ENCODE peak calls at places on chromosomes 7 and 10, in seven cellular contexts. K is K562, D is astrocyte, U is HepG2, J is GM23248, A is MM.1S, M is HCT116. C is an unnamed sample.

GRCh38 chr7:134021861-134022260 is 105.3 kb upstream of the LRGUK start:
- DNase-seq in K (no peak), D (no peak), U (no peak), J (no peak), A (no peak), M (no peak), C (no peak)

GRCh38 chr10:124292911-124293640 is 125.6 kb downstream of the OAT start:
- DNase-seq in K (no peak), D (no peak), U (no peak), J (no peak), A (no peak), M (no peak), C (no peak)

GRCh38 chr7:100027197-100027596 is 11.8 kb downstream of the ZKSCAN1 start:
- DNase-seq in K (no peak), D (no peak), U (no peak), J (no peak), A (no peak), M (no peak), C (no peak)

GRCh38 chr7:44395067-44395466 is 69.7 kb upstream of the CAMK2B start:
- DNase-seq in K (no peak), D (no peak), U (no peak), J (no peak), A (no peak), M (no peak), C (no peak)

GRCh38 chr7:23490357-23491131 is 20.3 kb upstream of the IGF2BP3 start:
- DNase-seq in K (peak), D (peak), U (no peak), J (peak), A (no peak), M (no peak), C (no peak)

GRCh38 chr7:33743594-33743993 is 161.7 kb upstream of the BMPER start:
- DNase-seq in K (no peak), D (peak), U (no peak), J (peak), A (no peak), M (no peak), C (no peak)

GRCh38 chr10:133087679-133088523 is at the start of gene ADGRA1:
- DNase-seq in K (peak), D (no peak), U (no peak), J (peak), A (no peak), M (no peak), C (no peak)

GRCh38 chr7:24972991-24973390 is 7.0 kb downstream of the OSBPL3 start:
- DNase-seq in K (no peak), D (peak), U (no peak), J (peak), A (no peak), M (no peak), C (peak)

GRCh38 chr7:39811161-39811614 is 138.9 kb upstream of the CDK13 start:
- DNase-seq in K (no peak), D (peak), U (no peak), J (peak), A (no peak), M (no peak), C (peak)

GRCh38 chr7:44541876-44542610 is 913 bp upstream of the NPC1L1 start:
- DNase-seq in K (peak), D (no peak), U (peak), J (no peak), A (no peak), M (no peak), C (no peak)

GRCh38 chr7:43653891-43654504 is 71.1 kb downstream of the STK17A start:
- DNase-seq in K (no peak), D (peak), U (peak), J (no peak), A (no peak), M (no peak), C (no peak)

GRCh38 chr7:917255-918117 is 37.0 kb downstream of the ADAP1 start:
- DNase-seq in K (no peak), D (no peak), U (no peak), J (no peak), A (no peak), M (no peak), C (no peak)

GRCh38 chr7:31102973-31103850 is 51.1 kb downstream of the ADCYAP1R1 start:
- DNase-seq in K (no peak), D (no peak), U (no peak), J (no peak), A (no peak), M (no peak), C (no peak)

GRCh38 chr7:133735222-133735621 is 391.9 kb upstream of the LRGUK start:
- DNase-seq in K (no peak), D (peak), U (no peak), J (peak), A (no peak), M (no peak), C (no peak)

GRCh38 chr10:29736325-29737208 is 101.8 kb upstream of the SVIL start:
- DNase-seq in K (no peak), D (peak), U (no peak), J (peak), A (no peak), M (no peak), C (peak)

GRCh38 chr7:55271069-55271468 is 94.1 kb upstream of the LANCL2 start:
- DNase-seq in K (no peak), D (no peak), U (no peak), J (peak), A (no peak), M (no peak), C (peak)

GRCh38 chr7:94040254-94040653 is 36.1 kb upstream of the BET1 start:
- DNase-seq in K (no peak), D (no peak), U (no peak), J (no peak), A (no peak), M (no peak), C (no peak)

GRCh38 chr7:116405810-116406209 is 93.7 kb upstream of the CAV2 start:
- DNase-seq in K (no peak), D (no peak), U (no peak), J (no peak), A (no peak), M (no peak), C (no peak)

GRCh38 chr7:103660455-103661371 is 214.7 kb upstream of the SLC26A5 start:
- DNase-seq in K (no peak), D (peak), U (peak), J (peak), A (no peak), M (no peak), C (peak)

GRCh38 chr7:8217200-8218068 is 44.5 kb downstream of the ICA1 start:
- DNase-seq in K (peak), D (peak), U (peak), J (peak), A (peak), M (peak), C (peak)

GRCh38 chr10:33402748-33403147 is 68.3 kb upstream of the NRP1 start:
- DNase-seq in K (no peak), D (no peak), U (no peak), J (no peak), A (no peak), M (no peak), C (no peak)

DNA sequence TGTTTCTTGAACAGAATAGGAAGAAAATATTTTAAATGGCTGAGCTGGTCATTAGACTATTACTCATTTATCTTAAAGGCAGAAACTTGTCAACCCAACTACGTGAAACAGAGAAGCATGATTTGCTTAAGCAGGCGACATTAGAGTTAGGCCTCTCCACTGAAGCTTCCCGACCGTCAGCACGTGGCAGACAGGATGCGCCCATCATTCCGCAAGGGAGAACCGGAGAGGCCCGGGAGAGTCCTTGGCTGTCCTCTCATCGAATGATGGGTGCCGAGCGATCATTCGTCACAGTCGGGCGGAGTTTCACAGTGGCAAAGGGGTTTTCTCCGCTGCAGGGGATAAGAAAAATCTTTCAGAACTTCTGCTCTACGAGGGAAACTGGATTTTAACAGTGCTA is 11.8 kb downstream of the BRI3 start:
- DNase-seq in K (no peak), D (no peak), U (no peak), J (no peak), A (no peak), M (no peak), C (no peak)
- H3K4me2 ChIP-seq in K (no peak), D (no peak), U (no peak), J (no peak), A (no peak), M (no peak), C (no peak)

GRCh38 chr10:600234-600633 is 89.2 kb downstream of the DIP2C start:
- DNase-seq in K (no peak), D (no peak), U (no peak), J (peak), A (no peak), M (no peak), C (no peak)

GRCh38 chr10:596725-597345 is 92.6 kb downstream of the DIP2C start:
- DNase-seq in K (no peak), D (no peak), U (no peak), J (no peak), A (no peak), M (no peak), C (no peak)

GRCh38 chr10:599767-600166 is 89.7 kb downstream of the DIP2C start:
- DNase-seq in K (no peak), D (no peak), U (no peak), J (no peak), A (no peak), M (no peak), C (no peak)

GRCh38 chr10:597976-598375 is 91.5 kb downstream of the DIP2C start:
- DNase-seq in K (no peak), D (no peak), U (no peak), J (no peak), A (no peak), M (no peak), C (no peak)

DNA sequence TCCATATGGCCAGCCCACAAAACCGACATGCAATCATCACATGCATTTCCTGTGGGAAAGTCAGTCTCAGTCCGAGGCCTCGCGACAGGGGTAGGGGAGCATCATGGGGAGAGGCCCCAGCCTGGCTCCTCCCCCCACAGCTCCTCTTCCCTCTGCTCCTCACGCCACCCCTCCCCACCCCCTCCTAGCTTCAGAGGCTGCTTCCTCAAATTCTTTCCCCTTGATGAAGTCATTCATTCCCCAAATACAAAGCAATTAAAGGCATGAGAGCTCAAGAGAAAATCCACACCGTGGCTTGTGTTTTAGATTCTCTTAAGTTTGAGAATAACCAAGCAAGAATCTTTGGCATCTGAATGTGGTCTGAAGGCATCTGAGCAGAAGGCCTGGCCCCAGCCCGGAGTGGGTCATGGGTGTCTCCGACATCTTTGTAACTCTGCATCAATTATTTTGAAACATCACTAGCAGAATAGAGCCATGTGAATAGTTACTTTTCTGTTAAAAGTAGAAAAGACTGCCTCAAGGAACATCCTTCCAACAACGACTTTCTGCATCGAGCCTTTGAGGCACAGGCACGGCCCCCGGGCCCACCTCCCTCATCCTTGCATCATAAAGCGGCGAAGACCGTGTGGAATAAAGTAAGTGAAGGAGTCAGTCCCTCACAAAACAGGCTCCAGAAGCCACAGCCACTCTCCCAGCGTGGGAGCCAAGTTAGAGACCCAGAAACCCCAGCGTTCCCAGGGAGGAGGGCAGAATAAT is 90.9 kb downstream of the DIP2C start:
- DNase-seq in K (no peak), D (peak), U (no peak), J (peak), A (no peak), M (no peak), C (no peak)
- H3K4me3 ChIP-seq in K (no peak), D (peak), U (no peak), J (peak), A (no peak), M (no peak), C (no peak)

GRCh38 chr10:95785317-95785716 is 29.4 kb downstream of the ENTPD1 start:
- DNase-seq in K (no peak), D (no peak), U (no peak), J (no peak), A (no peak), M (no peak), C (no peak)
- TF ChIP-seq EZH2 in K (no peak), D (no peak), U (no peak), J (no peak), A (no peak), M (no peak), C (no peak)

DNA sequence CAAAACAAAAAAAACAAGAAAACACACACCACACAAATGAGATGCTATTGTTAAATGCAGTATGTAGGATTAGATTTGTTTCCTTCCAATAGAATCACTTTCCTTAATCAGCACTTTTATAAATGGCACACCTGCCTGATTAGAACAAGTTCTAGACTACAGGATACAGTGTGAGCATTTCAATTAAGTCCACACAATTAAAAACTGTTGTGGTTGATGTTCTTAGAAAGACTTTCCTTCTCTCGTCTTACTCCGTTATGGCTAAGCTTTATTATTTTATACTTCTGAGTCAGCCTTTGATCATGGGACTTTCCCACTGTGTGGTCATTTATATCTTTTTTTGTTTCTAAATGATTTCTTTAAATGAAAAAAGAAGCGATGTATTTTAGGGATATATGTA is 123.0 kb downstream of the KAT6B start:
- DNase-seq in K (no peak), D (peak), U (no peak), J (peak), A (peak), M (no peak), C (no peak)
- H3K4me2 ChIP-seq in K (no peak), D (peak), U (no peak), J (peak), A (no peak), M (no peak), C (no peak)

DNA sequence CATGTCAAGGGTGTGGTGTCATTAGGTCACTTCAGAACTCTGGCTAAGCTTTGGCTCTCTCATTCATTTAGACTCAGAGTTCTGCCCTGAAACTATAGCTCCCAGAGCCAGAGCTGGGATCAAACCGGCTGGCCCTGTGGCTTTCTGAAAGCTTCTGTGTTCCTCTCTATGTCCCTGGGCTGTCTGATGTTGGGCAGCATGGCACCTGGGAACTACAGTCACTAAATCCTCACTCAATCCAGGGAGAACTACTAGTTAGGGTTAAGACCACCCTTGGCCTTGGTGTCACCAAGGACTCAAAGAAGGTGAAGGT is 13.2 kb downstream of the ATG9B start:
- DNase-seq in K (no peak), D (no peak), U (no peak), J (no peak), A (no peak), M (no peak), C (no peak)
- H3K4me3 ChIP-seq in K (peak), D (no peak), U (peak), J (no peak), A (no peak), M (peak), C (no peak)

GRCh38 chr7:64888561-64888900 is 14.5 kb upstream of the ZNF273 start:
- DNase-seq in K (no peak), D (no peak), U (no peak), J (no peak), A (no peak), M (no peak), C (no peak)
- TF ChIP-seq EZH2 in K (no peak), D (no peak), U (no peak), J (no peak), A (no peak), M (no peak), C (no peak)

DNA sequence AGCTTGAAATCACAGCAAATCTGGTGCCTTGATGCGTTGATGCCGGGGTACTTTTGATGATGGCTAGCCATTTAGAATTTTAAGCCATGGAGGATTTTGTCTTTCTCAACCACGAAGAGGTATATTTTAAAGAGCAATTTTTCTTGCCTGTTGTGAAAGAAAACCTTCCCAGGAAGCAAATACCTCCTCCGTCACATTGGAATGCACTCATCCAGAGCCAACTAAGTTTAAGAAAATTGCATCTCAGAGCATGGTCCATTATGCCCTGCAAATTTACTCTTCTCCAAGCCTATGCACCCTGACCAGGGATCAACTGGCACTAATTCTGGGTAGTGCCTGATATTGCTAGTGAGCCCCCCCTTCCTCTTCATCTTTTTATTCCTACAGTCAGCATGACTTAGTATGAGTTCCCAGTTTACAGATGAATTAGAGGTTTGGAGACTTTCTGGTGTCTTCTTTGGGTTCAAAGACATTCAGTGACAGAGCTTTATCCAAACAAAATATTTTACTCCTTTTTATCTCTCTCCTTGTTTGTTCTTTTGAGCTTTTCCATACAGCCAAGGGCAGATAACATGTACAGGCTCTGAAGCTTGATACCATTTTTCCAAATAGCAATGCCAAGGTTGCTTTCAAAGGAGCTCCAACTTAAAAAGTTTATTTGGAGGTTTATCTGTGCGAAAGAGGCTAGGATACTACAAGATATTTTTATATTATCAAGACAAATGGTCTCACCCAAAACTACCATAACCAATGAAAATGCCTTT is 56.6 kb upstream of the ANK3 start:
- DNase-seq in K (no peak), D (peak), U (no peak), J (peak), A (no peak), M (no peak), C (no peak)
- H3K4me2 ChIP-seq in K (no peak), D (peak), U (no peak), J (peak), A (no peak), M (no peak), C (peak)